ENCODE peak calls at places on chromosome 17, in five cellular contexts. R is H1; K is CD8-positive, alpha-beta T cell; I is heart right ventricle; Y is uterus. F is an unnamed sample. For H3K4me1 and H3K9me3, the result is how much of the 10 kb centered on the place peaks cover.

GRCh38 chr17:79301469-79301868 is 226.8 kb downstream of the ENGASE start:
- DNase-seq in R (no peak), K (no peak), I (no peak), Y (no peak), F (no peak)

GRCh38 chr17:35148144-35148543 is 527 bp downstream of the UNC45B start:
- DNase-seq in Y (no peak), K (no peak), R (no peak), I (peak), F (no peak)

GRCh38 chr17:52235416-52235960 is 77.0 kb upstream of the CA10 start:
- DNase-seq in R (no peak), K (no peak), Y (no peak), I (no peak), F (no peak)

GRCh38 chr17:59611503-59611902 is 8.2 kb upstream of the CLTC start:
- DNase-seq in K (no peak), Y (no peak), I (no peak), R (no peak), F (no peak)

GRCh38 chr17:17328251-17328650 is 25.1 kb downstream of the NT5M start:
- DNase-seq in K (no peak), I (no peak), Y (no peak), R (no peak), F (no peak)

GRCh38 chr17:2736956-2737355 is 12.5 kb downstream of the CCDC92B start:
- DNase-seq in K (no peak), I (no peak), Y (no peak), R (no peak), F (no peak)

GRCh38 chr17:40327735-40328385 is 18.9 kb downstream of the RARA start:
- DNase-seq in R (no peak), K (no peak), Y (no peak), I (peak), F (no peak)

GRCh38 chr17:71987634-71988033 is 133.2 kb upstream of the SOX9 start:
- DNase-seq in I (no peak), R (no peak), Y (no peak), K (no peak), F (no peak)

GRCh38 chr17:67438669-67439068 is 61.6 kb downstream of the PITPNC1 start:
- DNase-seq in R (no peak), Y (no peak), K (peak), I (no peak), F (no peak)

GRCh38 chr17:76545918-76546555 is 6.2 kb downstream of the PRCD start:
- DNase-seq in R (no peak), K (no peak), I (no peak), Y (no peak), F (no peak)

GRCh38 chr17:58468944-58469343 is 19.3 kb downstream of the HSF5 start:
- DNase-seq in R (no peak), I (no peak), Y (no peak), K (no peak), F (no peak)

GRCh38 chr17:82258555-82258954 is 14.9 kb downstream of the CSNK1D start:
- DNase-seq in I (no peak), Y (no peak), R (no peak), K (no peak), F (no peak)

GRCh38 chr17:79849953-79850352 is 10.7 kb upstream of the CBX4 start:
- DNase-seq in R (no peak), Y (no peak), I (no peak), K (no peak), F (no peak)

GRCh38 chr17:47905221-47905733 is 9.2 kb downstream of the SP2 start:
- DNase-seq in R (no peak), I (peak), Y (peak), K (no peak), F (peak)

GRCh38 chr17:49473900-49474751 is 21.0 kb upstream of the NGFR start:
- DNase-seq in I (no peak), K (no peak), Y (no peak), R (no peak), F (no peak)

GRCh38 chr17:28495626-28496025 is 10.5 kb upstream of the FOXN1 start:
- DNase-seq in R (no peak), K (no peak), Y (no peak), I (no peak), F (no peak)
- H3K4me1 ChIP-seq in R (under half), K (under half), Y (under half), I (under half), F (under half)

DNA sequence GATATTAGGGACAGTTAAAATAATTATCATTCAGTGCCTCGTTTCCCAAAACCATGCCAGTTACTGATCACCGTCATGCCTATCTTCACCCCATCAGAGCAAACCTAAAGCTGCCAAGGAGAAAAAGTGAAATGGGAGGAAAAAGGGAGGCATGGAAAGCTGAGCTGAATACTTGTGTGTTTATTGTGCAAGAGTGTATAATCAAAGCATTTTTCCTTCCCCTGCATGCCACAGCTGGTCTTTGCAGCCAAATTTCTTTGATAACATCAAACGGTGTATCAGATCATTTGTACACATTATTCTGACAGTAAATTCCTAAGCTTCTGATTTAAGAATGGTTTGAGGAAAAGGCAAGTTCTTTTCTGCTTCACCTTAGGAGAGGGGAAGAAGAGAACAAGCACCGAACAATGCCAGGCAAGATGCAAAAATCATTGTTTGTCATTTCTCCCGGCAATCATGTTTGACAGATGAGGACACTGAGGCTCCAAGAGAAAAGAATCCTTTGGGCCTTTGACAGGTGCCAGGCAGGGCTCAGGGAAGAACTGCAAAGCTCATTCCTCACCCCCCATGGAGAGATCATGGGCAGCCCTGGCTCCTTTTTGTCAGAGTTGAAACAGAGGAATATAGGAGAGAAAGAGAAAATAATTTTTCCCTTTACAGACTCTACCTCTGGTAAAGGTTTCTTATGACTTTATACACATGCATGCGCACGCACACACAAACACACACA is 51.4 kb upstream of the ARHGAP44 start:
- DNase-seq in K (no peak), Y (no peak), I (no peak), R (no peak), F (peak)
- H3K27ac ChIP-seq in K (no peak), Y (no peak), I (no peak), R (no peak), F (no peak)

GRCh38 chr17:55187371-55187770 is 77.4 kb upstream of the HLF start:
- DNase-seq in Y (peak), R (no peak), I (peak), K (no peak), F (no peak)
- H3K9me3 ChIP-seq in Y (under half), R (under half), I (under half), K (under half), F (under half)

DNA sequence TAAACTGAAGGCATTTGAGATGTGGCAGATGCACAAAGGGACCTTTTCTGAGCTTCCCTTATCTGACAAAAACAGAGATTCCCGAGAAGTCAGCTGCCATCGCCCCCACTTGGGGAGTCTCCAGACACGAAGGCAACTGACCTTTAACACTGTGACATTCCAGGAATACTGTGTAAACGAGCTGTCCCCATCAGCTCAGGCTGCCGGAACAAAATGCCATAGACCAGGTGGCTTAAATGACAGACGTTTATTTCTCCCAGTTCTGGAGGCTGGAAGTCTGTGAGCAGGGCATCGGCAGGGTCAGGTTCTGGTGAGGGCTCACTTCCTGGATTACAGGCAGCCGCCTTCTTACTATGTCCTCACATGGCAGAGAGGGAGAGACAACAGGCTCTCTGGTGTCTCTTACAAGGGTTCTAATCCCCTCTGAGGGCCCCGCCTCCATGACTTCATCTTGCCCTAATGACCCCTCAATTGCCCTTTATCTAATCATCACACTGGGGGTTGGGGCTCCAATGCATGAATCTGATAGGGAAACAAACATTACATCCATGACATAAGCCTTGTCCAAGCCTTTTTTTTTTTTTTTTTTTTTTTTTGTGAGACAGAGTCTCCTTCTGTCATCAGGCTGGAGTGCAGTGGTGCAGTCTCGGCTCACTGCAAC is 178.5 kb upstream of the RPL38 start:
- DNase-seq in Y (no peak), I (no peak), K (no peak), R (no peak), F (no peak)
- H3K4me1 ChIP-seq in Y (under half), I (under half), K (under half), R (under half), F (under half)

GRCh38 chr17:57284984-57285646 is 28.8 kb downstream of the MSI2 start:
- DNase-seq in I (no peak), Y (no peak), R (no peak), K (no peak), F (no peak)

GRCh38 chr17:57279432-57279831 is 23.1 kb downstream of the MSI2 start:
- DNase-seq in I (no peak), K (no peak), Y (no peak), R (no peak), F (no peak)

GRCh38 chr17:57284583-57284982 is 28.3 kb downstream of the MSI2 start:
- DNase-seq in R (no peak), I (no peak), Y (no peak), K (no peak), F (no peak)

GRCh38 chr17:57283203-57283971 is 27.1 kb downstream of the MSI2 start:
- DNase-seq in R (no peak), I (no peak), K (no peak), Y (no peak), F (no peak)

GRCh38 chr17:57281887-57282653 is 25.7 kb downstream of the MSI2 start:
- DNase-seq in R (no peak), Y (no peak), K (no peak), I (no peak), F (no peak)
- H3K27ac ChIP-seq in R (no peak), Y (no peak), K (no peak), I (peak), F (no peak)

F was measured in prostate gland.